ENCODE peak calls at places on chromosomes 12 and 14, in four cellular contexts. One of them, this sample, is unnamed.

GRCh38 chr14:75222208-75222701 is 45.8 kb upstream of the TMED10 start:
- DNase-seq in breast epithelium: no peak
- DNase-seq in H1: no peak
- DNase-seq in HCT116: no peak
- DNase-seq in this sample: peak; percentile 79

GRCh38 chr12:98002887-98003493 is 512.4 kb upstream of the TMPO start:
- DNase-seq in breast epithelium: peak; percentile 30
- DNase-seq in H1: peak; percentile 75
- DNase-seq in HCT116: peak; percentile 39
- DNase-seq in this sample: no peak

GRCh38 chr12:31246470-31246850 is 79.5 kb downstream of the SINHCAF start:
- DNase-seq in breast epithelium: peak; percentile 57
- DNase-seq in H1: no peak
- DNase-seq in HCT116: no peak
- DNase-seq in this sample: no peak

GRCh38 chr12:111033281-111034147 is 113.1 kb upstream of the MYL2 start:
- DNase-seq in breast epithelium: no peak
- DNase-seq in HCT116: no peak
- DNase-seq in H1: peak; percentile 84
- DNase-seq in this sample: peak; percentile 47

GRCh38 chr12:2783936-2784600 is 10.7 kb upstream of the FKBP4 start:
- DNase-seq in H1: peak; percentile 88
- DNase-seq in breast epithelium: no peak
- DNase-seq in HCT116: peak; percentile 23
- DNase-seq in this sample: peak; percentile 86

GRCh38 chr14:88354358-88354757 is 31.1 kb upstream of the SPATA7 start:
- DNase-seq in HCT116: no peak
- DNase-seq in H1: no peak
- DNase-seq in breast epithelium: no peak
- DNase-seq in this sample: no peak

GRCh38 chr12:53159195-53159834 is 21.2 kb upstream of the ZNF740 start:
- DNase-seq in H1: peak; percentile 97
- DNase-seq in HCT116: peak; percentile 72
- DNase-seq in breast epithelium: peak; percentile 75
- DNase-seq in this sample: peak; percentile 94

GRCh38 chr12:87157791-87158190 is 871.4 kb downstream of the C12orf50 start:
- DNase-seq in breast epithelium: no peak
- DNase-seq in H1: no peak
- DNase-seq in HCT116: no peak
- DNase-seq in this sample: peak; percentile 34

GRCh38 chr12:120397827-120398563 is 29.0 kb upstream of the MSI1 start:
- DNase-seq in H1: peak; percentile 56
- DNase-seq in breast epithelium: no peak
- DNase-seq in HCT116: no peak
- DNase-seq in this sample: no peak

GRCh38 chr12:124369055-124369900 is 74.4 kb downstream of the RFLNA start:
- DNase-seq in H1: no peak
- DNase-seq in breast epithelium: peak; percentile 81
- DNase-seq in HCT116: no peak
- DNase-seq in this sample: peak; percentile 88

GRCh38 chr12:69630191-69630590 is 19.5 kb upstream of the LRRC10 start:
- DNase-seq in breast epithelium: no peak
- DNase-seq in H1: no peak
- DNase-seq in HCT116: no peak
- DNase-seq in this sample: no peak

GRCh38 chr14:67580336-67581230 is 19.5 kb downstream of the PIGH start:
- DNase-seq in H1: no peak
- DNase-seq in HCT116: no peak
- DNase-seq in breast epithelium: no peak
- DNase-seq in this sample: peak; percentile 51

GRCh38 chr12:71069317-71069716 is 88.5 kb downstream of the TSPAN8 start:
- DNase-seq in HCT116: no peak
- DNase-seq in breast epithelium: no peak
- DNase-seq in H1: no peak
- DNase-seq in this sample: no peak

GRCh38 chr14:77457115-77457521 is 283 bp downstream of the VIPAS39 start:
- DNase-seq in H1: no peak
- DNase-seq in HCT116: no peak
- DNase-seq in breast epithelium: no peak
- DNase-seq in this sample: no peak

GRCh38 chr12:28936221-28936620 is 212.9 kb upstream of the FAR2 start:
- DNase-seq in HCT116: no peak
- DNase-seq in breast epithelium: no peak
- DNase-seq in H1: no peak
- DNase-seq in this sample: no peak

GRCh38 chr14:101964297-101965144 is at the start of gene DYNC1H1:
- DNase-seq in HCT116: peak; percentile 73
- DNase-seq in H1: peak; percentile 87
- DNase-seq in breast epithelium: peak; percentile 91
- DNase-seq in this sample: peak; percentile 98

GRCh38 chr12:51098611-51099010 is 15.2 kb upstream of the CSRNP2 start:
- DNase-seq in breast epithelium: no peak
- DNase-seq in HCT116: no peak
- DNase-seq in H1: no peak
- DNase-seq in this sample: no peak

GRCh38 chr12:9756174-9756573 is 4.5 kb downstream of the CD69 start:
- DNase-seq in H1: no peak
- DNase-seq in HCT116: no peak
- DNase-seq in breast epithelium: no peak
- DNase-seq in this sample: no peak

GRCh38 chr14:73755434-73756014 is 41.3 kb upstream of the PNMA1 start:
- DNase-seq in H1: no peak
- DNase-seq in breast epithelium: no peak
- DNase-seq in HCT116: no peak
- DNase-seq in this sample: peak; percentile 82

GRCh38 chr12:91098942-91099341 is 12.4 kb downstream of the LUM start:
- DNase-seq in breast epithelium: no peak
- DNase-seq in HCT116: peak; percentile 24
- DNase-seq in H1: no peak
- DNase-seq in this sample: no peak

GRCh38 chr12:116861331-116861730 is 19.9 kb downstream of the HRK start:
- DNase-seq in HCT116: no peak
- DNase-seq in H1: no peak
- DNase-seq in breast epithelium: no peak
- DNase-seq in this sample: peak; percentile 82
- TF ChIP-seq POLR2AphosphoS5 in HCT116: no peak
- TF ChIP-seq POLR2AphosphoS5 in H1: no peak
- TF ChIP-seq POLR2AphosphoS5 in breast epithelium: no peak
- TF ChIP-seq POLR2AphosphoS5 in this sample: no peak

GRCh38 chr14:21261824-21262223 is 7.4 kb downstream of the HNRNPC start:
- DNase-seq in HCT116: no peak
- DNase-seq in H1: no peak
- DNase-seq in breast epithelium: no peak
- DNase-seq in this sample: no peak

GRCh38 chr14:21262410-21262809 is 6.8 kb downstream of the HNRNPC start:
- DNase-seq in breast epithelium: no peak
- DNase-seq in H1: peak; percentile 28
- DNase-seq in HCT116: no peak
- DNase-seq in this sample: no peak

GRCh38 chr14:21267431-21267845 is 1.8 kb downstream of the HNRNPC start:
- DNase-seq in HCT116: no peak
- DNase-seq in H1: peak; percentile 17
- DNase-seq in breast epithelium: no peak
- DNase-seq in this sample: no peak

GRCh38 chr14:21263284-21264024 is 5.8 kb downstream of the HNRNPC start:
- DNase-seq in H1: peak; percentile 19
- DNase-seq in HCT116: no peak
- DNase-seq in breast epithelium: no peak
- DNase-seq in this sample: no peak

GRCh38 chr14:21264025-21264801 is 5.0 kb downstream of the HNRNPC start:
- DNase-seq in HCT116: no peak
- DNase-seq in H1: no peak
- DNase-seq in breast epithelium: no peak
- DNase-seq in this sample: no peak
- TF ChIP-seq POLR2AphosphoS5 in HCT116: no peak
- TF ChIP-seq POLR2AphosphoS5 in H1: no peak
- TF ChIP-seq POLR2AphosphoS5 in breast epithelium: no peak
- TF ChIP-seq POLR2AphosphoS5 in this sample: no peak

GRCh38 chr12:64088431-64089349 is 133.4 kb downstream of the KICS2 start:
- DNase-seq in HCT116: peak; percentile 91
- DNase-seq in breast epithelium: peak; percentile 87
- DNase-seq in H1: no peak
- DNase-seq in this sample: no peak
- TF ChIP-seq POLR2AphosphoS5 in HCT116: peak; percentile 41
- TF ChIP-seq POLR2AphosphoS5 in breast epithelium: peak; percentile 55
- TF ChIP-seq POLR2AphosphoS5 in H1: no peak
- TF ChIP-seq POLR2AphosphoS5 in this sample: no peak

GRCh38 chr14:32702088-32702487 is 236.6 kb upstream of the NPAS3 start:
- DNase-seq in HCT116: no peak
- DNase-seq in H1: no peak
- DNase-seq in breast epithelium: no peak
- DNase-seq in this sample: no peak

GRCh38 chr14:32706672-32707071 is 232.0 kb upstream of the NPAS3 start:
- DNase-seq in breast epithelium: no peak
- DNase-seq in H1: no peak
- DNase-seq in HCT116: no peak
- DNase-seq in this sample: no peak

GRCh38 chr14:32701475-32701874 is 237.2 kb upstream of the NPAS3 start:
- DNase-seq in HCT116: no peak
- DNase-seq in H1: no peak
- DNase-seq in breast epithelium: no peak
- DNase-seq in this sample: no peak

GRCh38 chr14:32702571-32702970 is 236.1 kb upstream of the NPAS3 start:
- DNase-seq in H1: no peak
- DNase-seq in HCT116: no peak
- DNase-seq in breast epithelium: peak; percentile 84
- DNase-seq in this sample: no peak

DNA sequence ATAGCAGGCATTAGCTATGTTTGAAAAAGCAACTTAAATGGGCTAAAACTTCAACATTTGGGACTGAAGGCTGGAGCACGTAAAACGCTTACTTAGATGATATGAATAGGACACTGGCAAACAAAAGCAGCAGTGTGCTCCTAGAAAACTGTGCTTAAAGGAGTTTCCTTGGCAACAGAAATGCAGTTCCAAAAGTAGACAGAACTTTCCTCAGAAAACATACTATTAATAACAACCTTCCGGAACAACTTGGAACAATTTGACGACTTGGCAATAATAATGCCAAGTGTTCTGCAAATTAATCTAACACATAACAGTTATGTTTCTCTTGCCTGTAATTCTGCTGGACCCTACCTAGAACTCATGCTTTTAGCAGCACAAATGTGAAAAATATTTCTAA is 235.4 kb upstream of the NPAS3 start:
- DNase-seq in HCT116: no peak
- DNase-seq in H1: no peak
- DNase-seq in breast epithelium: no peak
- DNase-seq in this sample: no peak
- TF ChIP-seq POLR2AphosphoS5 in HCT116: no peak
- TF ChIP-seq POLR2AphosphoS5 in H1: no peak
- TF ChIP-seq POLR2AphosphoS5 in breast epithelium: no peak
- TF ChIP-seq POLR2AphosphoS5 in this sample: no peak

GRCh38 chr12:12725956-12726542 is 8.9 kb downstream of the CDKN1B start:
- DNase-seq in H1: no peak
- DNase-seq in HCT116: no peak
- DNase-seq in breast epithelium: no peak
- DNase-seq in this sample: no peak

GRCh38 chr12:12723681-12724420 is 6.7 kb downstream of the CDKN1B start:
- DNase-seq in H1: peak; percentile 71
- DNase-seq in breast epithelium: no peak
- DNase-seq in HCT116: no peak
- DNase-seq in this sample: peak; percentile 91

GRCh38 chr12:12726543-12727093 is 9.4 kb downstream of the CDKN1B start:
- DNase-seq in H1: no peak
- DNase-seq in HCT116: no peak
- DNase-seq in breast epithelium: no peak
- DNase-seq in this sample: no peak

GRCh38 chr12:12724421-12725085 is 7.4 kb downstream of the CDKN1B start:
- DNase-seq in H1: peak; percentile 61
- DNase-seq in breast epithelium: no peak
- DNase-seq in HCT116: no peak
- DNase-seq in this sample: peak; percentile 96

GRCh38 chr12:12725086-12725955 is 8.2 kb downstream of the CDKN1B start:
- DNase-seq in breast epithelium: peak; percentile 94
- DNase-seq in H1: peak; percentile 86
- DNase-seq in HCT116: peak; percentile 98
- DNase-seq in this sample: peak; percentile 96
- TF ChIP-seq POLR2AphosphoS5 in breast epithelium: peak; percentile 91
- TF ChIP-seq POLR2AphosphoS5 in H1: peak; percentile 78
- TF ChIP-seq POLR2AphosphoS5 in HCT116: peak; percentile 80
- TF ChIP-seq POLR2AphosphoS5 in this sample: peak; percentile 90

GRCh38 chr14:96221109-96221650 is 16.5 kb downstream of the BDKRB2 start:
- DNase-seq in breast epithelium: no peak
- DNase-seq in HCT116: no peak
- DNase-seq in H1: no peak
- DNase-seq in this sample: no peak
- TF ChIP-seq POLR2AphosphoS5 in breast epithelium: no peak
- TF ChIP-seq POLR2AphosphoS5 in HCT116: no peak
- TF ChIP-seq POLR2AphosphoS5 in H1: no peak
- TF ChIP-seq POLR2AphosphoS5 in this sample: no peak

GRCh38 chr14:99173086-99173485 is 98.9 kb downstream of the BCL11B start:
- DNase-seq in H1: peak; percentile 40
- DNase-seq in HCT116: no peak
- DNase-seq in breast epithelium: no peak
- DNase-seq in this sample: no peak

GRCh38 chr14:99166506-99166905 is 105.5 kb downstream of the BCL11B start:
- DNase-seq in breast epithelium: no peak
- DNase-seq in H1: peak; percentile 24
- DNase-seq in HCT116: no peak
- DNase-seq in this sample: no peak

GRCh38 chr14:99171396-99171795 is 100.6 kb downstream of the BCL11B start:
- DNase-seq in breast epithelium: no peak
- DNase-seq in HCT116: no peak
- DNase-seq in H1: no peak
- DNase-seq in this sample: no peak

GRCh38 chr14:99168330-99168729 is 103.7 kb downstream of the BCL11B start:
- DNase-seq in H1: peak; percentile 22
- DNase-seq in breast epithelium: no peak
- DNase-seq in HCT116: no peak
- DNase-seq in this sample: no peak

DNA sequence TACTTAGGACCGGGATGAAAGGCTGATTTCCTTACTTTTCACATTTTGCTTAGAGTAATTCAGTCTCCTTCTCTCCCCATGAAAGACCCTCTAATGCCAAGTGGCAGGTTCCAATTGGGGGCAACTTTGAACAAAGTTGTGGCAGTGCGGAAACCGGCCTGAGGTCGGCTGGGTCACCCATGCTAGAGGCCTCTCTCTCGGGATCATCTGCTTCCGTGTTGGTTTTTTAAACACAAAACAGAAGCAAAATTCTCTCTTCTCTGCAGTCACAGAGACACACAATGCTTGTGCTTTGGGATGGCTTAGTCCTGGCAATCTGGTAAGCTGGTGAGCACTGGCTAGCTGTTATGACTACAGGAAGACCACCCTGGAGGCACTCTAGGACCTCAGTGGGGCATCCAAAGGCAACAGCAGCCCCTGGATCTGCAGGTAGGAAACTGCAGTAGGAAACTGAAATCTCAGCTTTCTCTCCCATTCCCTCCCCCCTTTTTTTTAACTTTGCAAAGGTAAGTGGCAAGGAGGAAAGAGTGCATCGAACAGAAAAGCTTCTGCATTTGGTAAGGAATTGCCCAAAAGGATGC is 102.1 kb downstream of the BCL11B start:
- DNase-seq in HCT116: no peak
- DNase-seq in breast epithelium: no peak
- DNase-seq in H1: peak; percentile 49
- DNase-seq in this sample: no peak
- TF ChIP-seq POLR2AphosphoS5 in HCT116: no peak
- TF ChIP-seq POLR2AphosphoS5 in breast epithelium: no peak
- TF ChIP-seq POLR2AphosphoS5 in H1: no peak
- TF ChIP-seq POLR2AphosphoS5 in this sample: no peak